ENCODE peak calls at places on chromosomes 7 and 10, in seven cellular contexts. I is heart right ventricle, O is cardiac muscle cell, N is GM23338, U is psoas muscle, S is AG04450, T is fibroblast of the aortic adventitia. G is an unnamed sample.

GRCh38 chr7:70787275-70787674 is 344.7 kb upstream of the GALNT17 start:
- DNase-seq in S (no peak), U (no peak), I (no peak), T (no peak), N (no peak), O (no peak), G (no peak)

GRCh38 chr10:43931308-43931930 is 282.7 kb upstream of the ZNF32 start:
- DNase-seq in T (peak), N (no peak), S (peak), U (no peak), O (peak), I (no peak), G (no peak)

GRCh38 chr10:24382979-24383663 is 174.2 kb downstream of the KIAA1217 start:
- DNase-seq in U (peak), N (peak), S (no peak), I (no peak), T (peak), O (peak), G (no peak)

GRCh38 chr10:11465435-11465834 is 146.0 kb downstream of the USP6NL start:
- DNase-seq in I (no peak), N (no peak), U (no peak), T (no peak), O (no peak), S (no peak), G (no peak)

GRCh38 chr10:124436191-124436638 is 13.6 kb downstream of the NKX1-2 start:
- DNase-seq in I (no peak), N (no peak), O (no peak), S (no peak), T (no peak), U (no peak), G (no peak)

GRCh38 chr10:6748029-6748428 is 168.0 kb upstream of the PRKCQ start:
- DNase-seq in U (no peak), I (no peak), S (no peak), O (no peak), N (no peak), T (no peak), G (no peak)

GRCh38 chr10:103519798-103520197 is 26.3 kb downstream of the NEURL1 start:
- DNase-seq in O (no peak), N (no peak), U (no peak), T (no peak), I (no peak), S (no peak), G (no peak)

GRCh38 chr10:51436805-51437204 is 262.6 kb downstream of the CSTF2T start:
- DNase-seq in T (no peak), N (no peak), U (no peak), O (no peak), I (no peak), S (no peak), G (no peak)

GRCh38 chr7:16649196-16649595 is 3.2 kb downstream of the BZW2 start:
- DNase-seq in U (no peak), T (peak), I (no peak), O (no peak), S (no peak), N (no peak), G (no peak)

GRCh38 chr10:70054902-70055301 is 2.3 kb downstream of the MACROH2A2 start:
- DNase-seq in T (no peak), S (no peak), N (no peak), U (no peak), I (no peak), O (no peak), G (no peak)

GRCh38 chr10:70051878-70052277 is 768 bp upstream of the MACROH2A2 start:
- DNase-seq in T (no peak), N (no peak), U (no peak), S (no peak), I (no peak), O (no peak), G (no peak)

GRCh38 chr10:70053896-70054641 is 1.4 kb downstream of the MACROH2A2 start:
- DNase-seq in S (no peak), I (peak), U (peak), T (peak), N (peak), O (no peak), G (no peak)

GRCh38 chr10:70053212-70053895 is 708 bp downstream of the MACROH2A2 start:
- DNase-seq in O (peak), T (no peak), N (peak), U (no peak), I (peak), S (no peak), G (no peak)

DNA sequence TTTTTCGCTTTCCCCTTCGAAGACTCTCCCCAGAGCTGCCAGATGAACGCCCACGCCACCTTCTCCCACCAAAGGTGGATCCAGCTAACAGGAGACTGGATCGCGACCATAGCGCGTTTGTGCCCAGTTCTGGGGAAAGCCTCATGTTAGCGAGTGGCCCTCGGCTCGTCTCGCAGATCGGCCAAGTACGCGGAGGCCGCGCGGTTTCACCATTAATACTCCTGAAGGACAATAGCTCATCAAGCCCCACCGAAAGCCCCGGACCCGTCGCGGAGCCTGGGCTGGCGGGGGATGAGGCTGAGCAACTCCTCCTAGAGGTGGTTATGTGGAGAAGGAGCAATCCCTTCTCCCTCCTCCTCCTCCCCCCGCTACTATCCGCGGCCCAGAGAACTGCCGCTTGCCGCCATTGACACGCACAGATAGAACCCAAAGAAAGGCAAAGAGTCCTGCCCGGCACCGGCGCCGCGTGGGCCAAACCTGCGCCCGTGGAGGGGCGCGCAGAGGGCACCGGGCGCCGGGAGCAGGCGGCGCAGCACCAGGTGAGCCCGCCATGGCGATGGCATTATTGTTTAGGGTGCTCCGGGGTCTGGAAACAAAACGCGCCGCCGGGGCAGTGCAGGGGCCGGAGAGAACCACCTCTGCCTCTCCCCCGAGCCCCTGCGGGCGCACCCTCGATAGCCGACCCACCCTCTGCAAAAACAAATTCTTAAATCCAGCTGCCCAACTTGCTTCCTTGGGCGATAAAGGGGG is at the start of gene MACROH2A2:
- DNase-seq in U (peak), N (peak), I (peak), O (peak), T (peak), S (no peak), G (no peak)
- TF ChIP-seq CTCF in U (peak), N (peak), I (peak), O (peak), T (peak), S (peak), G (peak)

GRCh38 chr10:13102002-13102794 is 2.2 kb downstream of the OPTN start:
- DNase-seq in N (no peak), U (peak), S (no peak), I (peak), O (peak), T (peak), G (peak)
- H3K4me3 ChIP-seq in N (no peak), U (peak), S (peak), I (peak), O (no peak), T (peak), G (peak)

DNA sequence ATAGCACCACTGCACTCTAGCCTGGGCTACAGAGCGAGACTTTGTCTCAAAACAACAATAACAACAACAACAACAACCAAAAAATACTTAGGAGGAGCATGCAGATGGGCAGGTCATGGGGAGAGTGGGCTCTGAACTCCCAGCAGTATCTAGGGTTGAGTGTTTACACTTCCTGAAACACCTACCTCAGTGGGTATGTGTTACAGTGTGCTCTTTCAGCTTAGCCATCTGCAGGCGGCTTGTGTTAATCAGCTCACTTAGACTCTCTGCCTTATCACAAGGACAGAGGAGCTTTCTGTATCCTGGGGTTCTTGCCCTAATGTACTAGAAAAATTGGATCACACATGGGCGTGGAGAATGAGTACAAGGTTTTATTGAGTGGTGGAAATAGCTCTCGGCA is 340.2 kb downstream of the KIF20B start:
- DNase-seq in S (no peak), U (no peak), I (no peak), O (no peak), N (no peak), T (no peak), G (no peak)
- TF ChIP-seq CTCF in S (no peak), U (no peak), I (no peak), O (no peak), N (no peak), T (no peak), G (no peak)

DNA sequence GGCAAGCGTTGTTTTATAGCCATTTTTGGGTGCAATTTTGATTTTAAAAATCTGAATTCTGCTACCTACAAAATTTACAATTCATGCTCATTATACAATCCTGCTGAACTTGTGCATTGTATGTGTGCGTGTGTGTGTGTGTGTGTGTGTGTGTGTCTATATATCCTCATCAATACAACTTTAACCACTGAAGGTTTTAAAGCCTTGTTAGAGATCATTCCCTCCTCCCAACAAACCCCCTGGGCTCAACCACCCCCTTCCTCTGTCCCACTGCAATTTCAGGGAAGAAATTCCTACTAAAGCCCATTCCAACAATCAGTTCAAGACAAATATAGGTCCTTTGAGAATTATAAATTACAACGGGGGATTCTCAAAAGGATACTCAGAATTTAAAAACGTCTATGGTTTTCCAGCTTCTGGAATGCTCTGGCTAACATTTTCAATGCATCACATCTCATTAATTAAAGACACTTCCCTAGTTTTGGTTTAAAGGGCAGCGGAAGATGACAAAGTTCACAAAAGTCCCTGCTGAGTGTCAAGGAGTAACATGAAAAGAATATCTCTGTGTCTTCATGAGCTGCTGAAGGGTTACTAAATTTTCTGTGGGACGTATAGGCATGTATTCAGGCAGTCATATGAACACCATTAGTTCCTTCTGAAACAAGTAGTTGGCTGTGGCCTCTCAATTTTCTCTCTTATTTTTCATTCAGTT is 862 bp upstream of the SEMA3A start:
- DNase-seq in I (no peak), S (no peak), O (no peak), U (no peak), T (no peak), N (no peak), G (no peak)
- H3K4me3 ChIP-seq in I (peak), S (peak), O (peak), U (peak), T (peak), N (peak), G (peak)

DNA sequence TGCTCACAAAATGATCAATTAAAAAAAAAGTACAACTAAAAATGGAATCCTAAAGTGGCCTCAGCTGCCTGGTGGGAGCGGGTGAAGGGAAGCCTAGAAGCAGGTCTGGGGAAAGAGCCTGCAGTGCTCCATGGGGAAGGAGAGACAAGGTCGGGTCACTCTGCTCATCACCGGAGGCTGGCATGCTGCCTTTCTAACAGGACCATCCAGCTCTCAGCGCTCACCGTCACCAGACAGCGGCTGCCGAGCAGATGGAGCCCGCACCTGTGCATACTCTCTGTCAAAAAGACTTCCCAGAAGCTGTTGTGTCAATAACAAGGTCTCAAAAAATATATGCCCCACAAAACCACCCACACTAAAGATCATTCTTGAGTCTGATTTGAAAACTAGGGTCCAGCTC is 112.8 kb downstream of the BAMBI start:
- DNase-seq in O (no peak), I (no peak), T (no peak), S (no peak), U (no peak), N (no peak), G (no peak)
- TF ChIP-seq CTCF in O (no peak), I (no peak), T (no peak), S (no peak), U (no peak), N (no peak), G (no peak)

GRCh38 chr10:23157239-23157661 is 34.9 kb upstream of the PTF1A start:
- DNase-seq in U (no peak), O (no peak), T (no peak), S (no peak), N (no peak), I (no peak), G (peak)
- H3K4me3 ChIP-seq in U (no peak), O (no peak), T (no peak), S (no peak), N (no peak), I (no peak), G (peak)

DNA sequence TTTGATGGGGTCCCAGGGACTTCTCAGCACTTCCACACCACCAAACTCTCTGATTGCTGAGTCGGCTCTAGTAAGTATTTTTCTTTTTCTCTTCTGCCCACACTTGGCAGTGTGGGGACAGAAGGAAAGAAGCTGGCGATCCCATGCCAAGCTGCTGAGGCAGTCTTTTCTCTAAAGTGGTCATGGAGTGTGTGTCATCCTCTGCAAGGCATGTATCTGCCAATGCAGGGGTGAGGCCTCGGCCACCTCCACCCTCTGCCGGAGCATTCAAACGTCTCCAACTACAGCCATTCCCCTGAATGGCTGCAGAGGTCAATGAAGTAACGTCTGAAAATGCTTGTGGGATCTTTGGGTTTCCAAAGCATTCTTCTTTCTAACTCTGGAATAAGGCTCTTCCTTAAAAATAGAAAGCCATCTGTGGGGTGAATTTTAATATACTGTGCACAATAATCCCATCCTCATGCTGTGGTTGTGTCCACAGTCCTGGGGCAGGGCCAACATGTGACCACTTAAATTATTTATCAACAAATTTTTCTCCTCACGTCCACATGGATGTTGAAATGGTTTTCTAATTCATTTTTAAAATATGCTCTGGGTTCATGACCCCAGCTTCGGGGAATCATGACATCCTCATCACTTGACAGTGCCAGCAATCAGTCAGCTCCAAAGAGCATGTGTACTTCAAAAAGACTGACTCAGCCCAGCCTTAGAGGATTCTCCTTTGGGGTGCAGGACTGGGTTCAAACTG is 171.3 kb upstream of the ITGB1 start:
- DNase-seq in S (peak), T (peak), I (peak), N (no peak), U (peak), O (peak), G (no peak)
- TF ChIP-seq CTCF in S (no peak), T (no peak), I (peak), N (no peak), U (no peak), O (peak), G (no peak)

GRCh38 chr10:109982812-109983211 is 25.0 kb upstream of the ADD3 start:
- DNase-seq in N (no peak), T (peak), I (no peak), S (no peak), O (peak), U (no peak), G (no peak)

GRCh38 chr10:109979215-109979614 is 28.6 kb upstream of the ADD3 start:
- DNase-seq in N (no peak), U (no peak), S (no peak), T (no peak), O (no peak), I (no peak), G (no peak)

GRCh38 chr10:109982123-109982522 is 25.7 kb upstream of the ADD3 start:
- DNase-seq in U (no peak), T (peak), S (no peak), O (peak), N (no peak), I (peak), G (no peak)

GRCh38 chr10:109984013-109984412 is 23.8 kb upstream of the ADD3 start:
- DNase-seq in S (no peak), I (no peak), O (no peak), U (no peak), T (no peak), N (no peak), G (no peak)

DNA sequence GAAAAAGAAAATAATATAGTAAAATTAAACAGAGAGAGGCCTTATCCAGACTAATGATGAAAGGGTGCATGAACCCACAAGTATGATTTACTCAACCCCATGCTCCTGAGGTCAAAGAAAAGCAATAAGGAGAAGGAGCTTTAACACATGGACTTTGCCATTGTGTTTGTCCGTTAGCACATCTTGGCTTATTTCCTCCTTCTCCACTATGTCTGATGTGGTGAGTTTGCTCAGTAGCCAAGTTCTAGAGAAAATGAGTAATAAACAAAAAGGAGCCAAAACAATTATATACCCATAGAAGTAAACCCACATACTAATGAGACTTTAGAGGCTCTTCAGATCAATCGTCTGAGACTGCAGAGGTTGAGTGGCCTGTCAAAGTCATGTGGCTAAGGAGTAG is 26.1 kb upstream of the ADD3 start:
- DNase-seq in N (no peak), S (no peak), I (no peak), U (no peak), T (peak), O (peak), G (no peak)
- H3K4me3 ChIP-seq in N (no peak), S (no peak), I (no peak), U (no peak), T (peak), O (no peak), G (no peak)

GRCh38 chr10:118309911-118310310 is 32.2 kb downstream of the FAM204A start:
- DNase-seq in U (no peak), I (no peak), T (no peak), N (no peak), O (no peak), S (no peak), G (no peak)
- TF ChIP-seq CTCF in U (no peak), I (no peak), T (no peak), N (no peak), O (no peak), S (no peak), G (no peak)

DNA sequence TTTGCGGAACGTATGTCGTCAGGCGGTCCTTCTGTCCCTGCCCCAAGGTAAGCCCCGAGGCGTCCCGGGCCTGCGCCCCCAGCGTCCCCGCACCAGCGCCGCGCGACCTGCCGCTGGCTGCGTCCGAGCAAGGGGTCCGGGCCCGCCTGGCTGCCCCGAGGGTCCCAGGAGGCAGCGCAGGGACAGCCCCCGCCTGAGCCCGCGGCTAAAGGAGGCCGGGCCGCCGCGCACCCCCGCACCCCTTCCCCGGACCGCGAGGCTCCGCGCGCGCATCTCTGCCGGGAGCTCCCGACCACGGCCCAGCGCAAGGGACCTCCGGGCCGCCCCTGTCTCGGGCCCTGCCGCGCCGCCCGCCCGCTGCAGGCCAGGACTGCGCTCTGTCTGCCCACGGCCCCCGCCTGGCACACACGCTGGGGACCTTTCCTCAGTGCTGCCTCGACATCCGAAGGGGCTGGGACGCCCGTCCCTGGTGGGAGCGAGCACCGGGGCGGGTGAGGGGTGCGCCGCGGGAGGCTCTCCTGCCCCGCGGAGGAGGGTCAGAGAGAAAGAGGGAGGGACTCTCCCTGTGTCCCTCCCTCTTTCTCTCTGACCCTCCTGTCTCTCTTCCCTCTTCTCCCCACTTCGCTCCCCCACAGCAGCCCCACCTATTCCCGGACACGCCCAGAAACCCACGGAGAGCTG is 25.0 kb downstream of the SHH start:
- DNase-seq in N (peak), S (no peak), I (no peak), U (no peak), O (peak), T (no peak), G (no peak)
- H3K4me3 ChIP-seq in N (peak), S (peak), I (peak), U (peak), O (peak), T (peak), G (peak)

G was measured in epithelial cell of proximal tubule.